ENCODE peak calls at places on chromosome 12, in ten cellular contexts. J is endothelial cell; M is activated CD8-positive, alpha-beta memory T cell treated with anti-CD3 and anti-CD28 coated beads for 24 hours; B is breast epithelium; I is lower lobe of right lung; T is HCEC 1CT; P is NCI-H1694 treated with DMSO at 0.1 percent for 48 hours; Z is activated CD4-positive, alpha-beta T cell treated with anti-CD3 and anti-CD28 coated beads, Interleukin-2, amount 10 ng/mL, durations not matched to agents 7 days and 5 days; W is fibroblast of lung; L is stomach. A is an unnamed sample.

GRCh38 chr12:2011641-2012607 is 7.7 kb upstream of the DCP1B start:
- DNase-seq in M (no peak), W (no peak), J (no peak), P (no peak), L (no peak), I (no peak), Z (no peak), T (no peak), B (no peak), A (no peak)

GRCh38 chr12:32140867-32141266 is 34.2 kb downstream of the BICD1 start:
- DNase-seq in M (no peak), J (no peak), L (no peak), T (no peak), Z (no peak), P (peak), B (no peak), I (no peak), W (no peak), A (no peak)

GRCh38 chr12:116939734-116940133 is 29.0 kb downstream of the FBXW8 start:
- DNase-seq in M (no peak), J (no peak), L (no peak), W (no peak), T (no peak), Z (no peak), P (no peak), B (no peak), I (no peak), A (no peak)

GRCh38 chr12:79662046-79662811 is 28.5 kb downstream of the PAWR start:
- DNase-seq in M (no peak), P (no peak), B (no peak), J (no peak), L (no peak), W (no peak), I (no peak), T (peak), Z (no peak), A (no peak)

GRCh38 chr12:109716512-109717389 is 3.1 kb downstream of the FAM222A start:
- DNase-seq in Z (no peak), W (peak), I (no peak), J (no peak), B (peak), L (no peak), M (no peak), P (peak), T (no peak), A (no peak)

GRCh38 chr12:42744539-42745156 is 155.1 kb upstream of the PRICKLE1 start:
- DNase-seq in P (no peak), J (no peak), I (no peak), L (no peak), B (peak), W (no peak), Z (no peak), T (no peak), M (no peak), A (no peak)

GRCh38 chr12:43786899-43787693 is 19.0 kb downstream of the TWF1 start:
- DNase-seq in T (peak), P (no peak), Z (no peak), M (no peak), J (no peak), B (no peak), W (peak), L (no peak), I (no peak), A (no peak)

GRCh38 chr12:96195845-96196451 is 1.8 kb downstream of the ELK3 start:
- DNase-seq in Z (peak), I (no peak), J (no peak), P (no peak), M (peak), B (no peak), W (peak), L (no peak), T (peak), A (peak)

GRCh38 chr12:126093911-126094310 is 1028.7 kb downstream of the AACS start:
- DNase-seq in P (no peak), B (no peak), M (no peak), L (no peak), Z (no peak), J (no peak), I (no peak), T (no peak), W (no peak), A (no peak)

GRCh38 chr12:108371801-108372344 is 32.8 kb upstream of the CMKLR1 start:
- DNase-seq in P (peak), M (no peak), B (no peak), J (no peak), I (no peak), T (peak), L (no peak), W (peak), Z (no peak), A (peak)

GRCh38 chr12:91355150-91356006 is 172.8 kb upstream of the DCN start:
- DNase-seq in J (peak), T (peak), I (peak), B (peak), Z (peak), L (peak), M (no peak), P (peak), W (peak), A (peak)

GRCh38 chr12:122022393-122023338 is 982 bp downstream of the BCL7A start:
- DNase-seq in W (no peak), I (no peak), J (peak), B (no peak), M (peak), Z (peak), T (peak), P (no peak), L (peak), A (peak)

GRCh38 chr12:64889434-64890216 is 65.2 kb downstream of the TBC1D30 start:
- DNase-seq in M (no peak), P (no peak), B (peak), T (no peak), W (no peak), L (no peak), Z (no peak), J (no peak), I (no peak), A (no peak)

GRCh38 chr12:108890208-108890607 is 10.3 kb downstream of the DAO start:
- DNase-seq in P (no peak), Z (peak), I (no peak), J (peak), L (no peak), B (no peak), T (no peak), M (no peak), W (peak), A (no peak)

GRCh38 chr12:10613334-10614055 is at the start of gene MAGOHB:
- DNase-seq in W (peak), M (peak), Z (peak), T (peak), B (peak), J (peak), L (peak), I (peak), P (peak), A (peak)

GRCh38 chr12:79765157-79765556 is 74.4 kb upstream of the PAWR start:
- DNase-seq in B (no peak), P (no peak), M (no peak), L (no peak), T (no peak), I (no peak), Z (no peak), W (no peak), J (no peak), A (no peak)

GRCh38 chr12:91662021-91662420 is 479.4 kb upstream of the DCN start:
- DNase-seq in L (no peak), T (no peak), P (no peak), B (no peak), Z (no peak), I (no peak), W (peak), J (no peak), M (no peak), A (no peak)

GRCh38 chr12:52362118-52362726 is 5.1 kb downstream of the KRT85 start:
- DNase-seq in J (peak), I (no peak), M (no peak), P (no peak), L (no peak), W (no peak), B (no peak), Z (no peak), T (no peak), A (no peak)

GRCh38 chr12:111488271-111488670 is 82.5 kb downstream of the SH2B3 start:
- DNase-seq in T (peak), P (no peak), Z (no peak), W (peak), M (no peak), L (no peak), I (no peak), J (no peak), B (no peak), A (no peak)

A was measured in kidney glomerular epithelial cell.